ENCODE peak calls at places on chromosomes 4 and X, in five cellular contexts. Q is NCI-H1105, U is activated T-cell treated with anti-CD3 and anti-CD28 coated beads for 1 hour, W is AG08396, A is HT1080. N is an unnamed sample.
A peak's percentile ranks its signal among the peaks of the same experiment; 100 is the strongest.

GRCh38 chr4:18689308-18689915 is 667.9 kb upstream of the LCORL start:
- DNase-seq in Q (peak; percentile 8), U (peak; percentile 14), W (peak; percentile 37), A (peak; percentile 49), N (peak; percentile 67)

GRCh38 chr4:87882321-87882720 is 49.6 kb downstream of the MEPE start:
- DNase-seq in Q (no peak), U (no peak), W (no peak), A (peak; percentile 68), N (no peak)

GRCh38 chr4:55008166-55009056 is 117.0 kb downstream of the KDR start:
- DNase-seq in Q (no peak), U (no peak), W (no peak), A (peak; percentile 18), N (peak; percentile 38)

GRCh38 chrX:39814391-39814790 is 283.4 kb downstream of the BCOR start:
- DNase-seq in Q (no peak), U (peak; percentile 16), W (no peak), A (peak; percentile 2), N (peak; percentile 42)

GRCh38 chrX:148649145-148649645 is 148.8 kb downstream of the AFF2 start:
- DNase-seq in Q (no peak), U (no peak), W (no peak), A (no peak), N (no peak)

GRCh38 chrX:106707771-106708454 is 18.6 kb upstream of the RNF128 start:
- DNase-seq in Q (no peak), U (no peak), W (peak; percentile 61), A (peak; percentile 92), N (no peak)

GRCh38 chr4:183599690-183600089 is 59.3 kb downstream of the RWDD4 start:
- DNase-seq in Q (no peak), U (no peak), W (no peak), A (no peak), N (no peak)

GRCh38 chr4:124610214-124610613 is 102.3 kb downstream of the ANKRD50 start:
- DNase-seq in Q (no peak), U (no peak), W (no peak), A (no peak), N (no peak)

GRCh38 chrX:13087322-13088154 is 43.1 kb upstream of the FAM9C start:
- DNase-seq in Q (no peak), U (peak; percentile 24), W (no peak), A (peak; percentile 89), N (no peak)

GRCh38 chrX:110847334-110847733 is 51.7 kb upstream of the CHRDL1 start:
- DNase-seq in Q (no peak), U (no peak), W (peak; percentile 44), A (peak; percentile 56), N (peak; percentile 23)

GRCh38 chr4:56182356-56182755 is 204.9 kb downstream of the AASDH start:
- DNase-seq in Q (no peak), U (no peak), W (no peak), A (no peak), N (no peak)

GRCh38 chr4:77783881-77784280 is 35.3 kb downstream of the CNOT6L start:
- DNase-seq in Q (no peak), U (no peak), W (no peak), A (no peak), N (no peak)

GRCh38 chr4:119746951-119747350 is 118.3 kb upstream of the PDE5A start:
- DNase-seq in Q (no peak), U (no peak), W (no peak), A (no peak), N (no peak)

GRCh38 chr4:61220556-61220955 is 20.4 kb downstream of the ADGRL3 start:
- DNase-seq in Q (no peak), U (no peak), W (no peak), A (no peak), N (no peak)

GRCh38 chr4:94649381-94650128 is 108.2 kb upstream of the BMPR1B start:
- DNase-seq in Q (no peak), U (no peak), W (no peak), A (no peak), N (no peak)

GRCh38 chrX:134669378-134670098 is 11.3 kb upstream of the PLAC1 start:
- DNase-seq in Q (no peak), U (no peak), W (peak; percentile 83), A (peak; percentile 90), N (peak; percentile 71)

GRCh38 chr4:69095301-69095731 is 958 bp upstream of the UGT2B7 start:
- DNase-seq in Q (no peak), U (no peak), W (no peak), A (peak; percentile 80), N (no peak)

GRCh38 chr4:76802546-76803021 is 95.4 kb downstream of the SOWAHB start:
- DNase-seq in Q (no peak), U (no peak), W (no peak), A (no peak), N (peak; percentile 78)

GRCh38 chrX:136687457-136687856 is 39.5 kb downstream of the CD40LG start:
- DNase-seq in Q (no peak), U (no peak), W (no peak), A (no peak), N (no peak)

GRCh38 chrX:1534321-1535168 is 2.4 kb downstream of the P2RY8 start:
- DNase-seq in Q (no peak), U (no peak), W (no peak), A (no peak), N (peak; percentile 25)

GRCh38 chrX:30296408-30297254 is 12.6 kb downstream of the NR0B1 start:
- DNase-seq in Q (no peak), U (no peak), W (no peak), A (no peak), N (no peak)

GRCh38 chrX:23578079-23578478 is 89.2 kb upstream of the PRDX4 start:
- DNase-seq in Q (no peak), U (no peak), W (no peak), A (peak; percentile 23), N (no peak)

GRCh38 chrX:38803609-38804480 is 2.6 kb downstream of the MID1IP1 start:
- DNase-seq in Q (peak; percentile 86), U (peak; percentile 35), W (peak; percentile 75), A (no peak), N (peak; percentile 97)

GRCh38 chrX:57453901-57454300 is 137.9 kb upstream of the ZXDB start:
- DNase-seq in Q (no peak), U (no peak), W (peak; percentile 6), A (no peak), N (peak; percentile 34)

GRCh38 chr4:174292473-174292872 is 8.8 kb downstream of the CEP44 start:
- DNase-seq in Q (no peak), U (no peak), W (no peak), A (no peak), N (no peak)

GRCh38 chr4:86967798-86968197 is 33.0 kb downstream of the AFF1 start:
- DNase-seq in Q (no peak), U (no peak), W (no peak), A (no peak), N (no peak)

GRCh38 chr4:128519163-128519810 is 231.7 kb upstream of the PGRMC2 start:
- DNase-seq in Q (no peak), U (no peak), W (no peak), A (no peak), N (no peak)

GRCh38 chr4:141065872-141066271 is 67.4 kb downstream of the RNF150 start:
- DNase-seq in Q (no peak), U (no peak), W (no peak), A (no peak), N (no peak)

GRCh38 chr4:8920969-8921368 is 49.3 kb upstream of the HMX1 start:
- DNase-seq in Q (no peak), U (no peak), W (no peak), A (no peak), N (no peak)

GRCh38 chr4:10106421-10107039 is 10.1 kb downstream of the WDR1 start:
- DNase-seq in Q (no peak), U (peak; percentile 52), W (peak; percentile 94), A (peak; percentile 100), N (no peak)

N was measured in ELF-1.